ENCODE peak calls at places on chromosomes 13 and 19, in eight cellular contexts. S, R, J, L, I, W, F and U are unnamed samples.

GRCh38 chr13:46173656-46174055 is 8.3 kb downstream of the LCP1 start:
- DNase-seq in S (no peak), R (peak), J (no peak), L (no peak), I (no peak), W (no peak), F (no peak), U (no peak)

GRCh38 chr19:57161985-57162544 is 5.2 kb downstream of the DUXA start:
- DNase-seq in S (no peak), R (peak), J (no peak), L (no peak), I (no peak), W (no peak), F (no peak), U (no peak)

GRCh38 chr19:48965033-48965805 is at the start of gene FTL:
- DNase-seq in S (peak), R (peak), J (peak), L (peak), I (peak), W (peak), F (peak), U (peak)

GRCh38 chr13:89750371-89750770 is 1597.1 kb upstream of the MIR17HG start:
- DNase-seq in S (no peak), R (peak), J (no peak), L (no peak), I (no peak), W (no peak), F (no peak), U (no peak)

GRCh38 chr13:23615677-23616076 is 45.5 kb downstream of the TNFRSF19 start:
- DNase-seq in S (no peak), R (no peak), J (no peak), L (no peak), I (no peak), W (no peak), F (no peak), U (peak)

GRCh38 chr13:109743706-109744453 is 42.5 kb downstream of the IRS2 start:
- DNase-seq in S (peak), R (peak), J (no peak), L (no peak), I (no peak), W (no peak), F (peak), U (peak)

GRCh38 chr13:90594694-90595093 is 752.8 kb upstream of the MIR17HG start:
- DNase-seq in S (peak), R (no peak), J (no peak), L (no peak), I (no peak), W (no peak), F (no peak), U (no peak)

GRCh38 chr19:35790981-35791813 is 15.8 kb downstream of the ARHGAP33 start:
- DNase-seq in S (no peak), R (no peak), J (no peak), L (peak), I (no peak), W (no peak), F (no peak), U (no peak)

GRCh38 chr19:18883530-18884304 is 12.2 kb downstream of the CERS1 start:
- DNase-seq in S (no peak), R (peak), J (no peak), L (no peak), I (no peak), W (no peak), F (peak), U (no peak)

GRCh38 chr19:401836-402535 is 7.0 kb downstream of the C2CD4C start:
- DNase-seq in S (no peak), R (no peak), J (no peak), L (no peak), I (no peak), W (no peak), F (no peak), U (no peak)

GRCh38 chr19:6065685-6066365 is 44.5 kb downstream of the RFX2 start:
- DNase-seq in S (no peak), R (peak), J (peak), L (no peak), I (peak), W (peak), F (peak), U (peak)

GRCh38 chr19:48403606-48404005 is 10.1 kb downstream of the GRIN2D start:
- DNase-seq in S (peak), R (peak), J (peak), L (no peak), I (no peak), W (no peak), F (peak), U (peak)